ENCODE peak calls at places on chromosomes 4 and X, in ten cellular contexts. U is heart left ventricle, L is stomach, H is A549, Q is IMR-90, Y is NB4, P is right lobe of liver, S is endothelial cell of umbilical vein, O is H54, M is uterus. W is an unnamed sample.

GRCh38 chrX:48071064-48071985 is at the start of gene ZNF630:
- DNase-seq in P (peak), H (peak), M (peak), Q (peak), Y (no peak), S (peak), U (peak), O (no peak), L (peak), W (peak)

GRCh38 chrX:128458888-128459287 is 406.7 kb upstream of the ACTRT1 start:
- DNase-seq in S (no peak), Y (no peak), L (no peak), M (no peak), Q (peak), U (no peak), O (peak), P (no peak), H (no peak), W (no peak)

GRCh38 chr4:40972722-40973121 is 223.0 kb downstream of the NSUN7 start:
- DNase-seq in M (no peak), O (no peak), S (no peak), L (no peak), H (no peak), P (no peak), Y (no peak), Q (peak), U (no peak), W (no peak)

GRCh38 chrX:37599735-37600134 is 28.3 kb downstream of the LANCL3 start:
- DNase-seq in H (no peak), U (no peak), P (peak), M (no peak), L (peak), S (peak), Q (no peak), O (no peak), Y (no peak), W (no peak)

GRCh38 chr4:137531951-137532868 is at the start of gene PCDH18:
- DNase-seq in Q (peak), Y (no peak), P (peak), M (peak), L (peak), S (peak), O (peak), U (peak), H (no peak), W (no peak)

GRCh38 chrX:150044556-150044955 is 106.3 kb upstream of the EOLA2 start:
- DNase-seq in H (no peak), Y (no peak), O (no peak), U (no peak), S (no peak), P (no peak), M (no peak), Q (no peak), L (no peak), W (no peak)

GRCh38 chrX:72238183-72238582 is 644 bp downstream of the ERCC6L start:
- DNase-seq in S (no peak), H (no peak), P (no peak), L (no peak), Y (no peak), M (no peak), U (no peak), Q (no peak), O (no peak), W (no peak)

GRCh38 chr4:169724251-169724650 is 33.5 kb downstream of the HPF1 start:
- DNase-seq in U (no peak), H (no peak), S (no peak), O (no peak), L (no peak), Q (peak), M (no peak), Y (no peak), P (no peak), W (no peak)

GRCh38 chr4:129446074-129446473 is 350.1 kb downstream of the C4orf33 start:
- DNase-seq in H (no peak), O (no peak), S (no peak), M (no peak), Q (no peak), P (no peak), U (no peak), Y (no peak), L (no peak), W (no peak)

GRCh38 chr4:119124314-119124713 is 11.3 kb upstream of the MYOZ2 start:
- DNase-seq in L (peak), S (peak), H (no peak), Y (peak), M (no peak), Q (no peak), P (no peak), U (no peak), O (no peak), W (no peak)

GRCh38 chr4:48173055-48173991 is 39.3 kb upstream of the TXK start:
- DNase-seq in Y (peak), Q (peak), P (no peak), H (peak), S (peak), U (no peak), O (peak), M (peak), L (no peak), W (peak)

GRCh38 chr4:4446434-4446833 is 59.5 kb downstream of the NSG1 start:
- DNase-seq in Y (no peak), U (no peak), M (no peak), P (no peak), Q (peak), S (no peak), L (no peak), H (no peak), O (no peak), W (no peak)

GRCh38 chr4:149793459-149793858 is 22.2 kb downstream of the IQCM start:
- DNase-seq in U (no peak), M (no peak), Q (peak), S (no peak), Y (no peak), L (no peak), P (no peak), O (no peak), H (no peak), W (no peak)

GRCh38 chr4:9825049-9825448 is 43.6 kb downstream of the DRD5 start:
- DNase-seq in S (no peak), M (no peak), L (no peak), Q (no peak), H (no peak), Y (no peak), O (no peak), U (no peak), P (no peak), W (no peak)

GRCh38 chrX:2829066-2829430 is 318 bp downstream of the GYG2 start:
- DNase-seq in Y (no peak), Q (no peak), P (no peak), L (no peak), S (no peak), M (no peak), O (no peak), H (no peak), U (no peak), W (no peak)

GRCh38 chr4:76987153-76987562 is 37.6 kb downstream of the SEPTIN11 start:
- DNase-seq in Q (peak), P (no peak), S (no peak), H (no peak), L (peak), Y (no peak), U (peak), O (no peak), M (no peak), W (no peak)

GRCh38 chrX:154333837-154334271 is 38.3 kb downstream of the TKTL1 start:
- DNase-seq in Q (no peak), L (no peak), P (no peak), O (no peak), H (no peak), M (no peak), S (peak), Y (peak), U (no peak), W (no peak)

GRCh38 chr4:130478406-130478805 is 1382.5 kb downstream of the C4orf33 start:
- DNase-seq in Q (peak), S (peak), O (no peak), H (no peak), P (no peak), M (no peak), U (no peak), L (no peak), Y (peak), W (no peak)

GRCh38 chrX:148376342-148376741 is 124.1 kb upstream of the AFF2 start:
- DNase-seq in H (no peak), Q (no peak), U (no peak), O (no peak), Y (no peak), L (no peak), P (no peak), M (no peak), S (no peak), W (no peak)

GRCh38 chr4:153781717-153782416 is 7.0 kb downstream of the SFRP2 start:
- DNase-seq in P (no peak), H (no peak), Q (peak), Y (peak), O (no peak), U (no peak), M (no peak), S (no peak), L (no peak), W (no peak)

GRCh38 chrX:3384330-3384729 is 37.9 kb upstream of the MXRA5 start:
- DNase-seq in S (no peak), Q (no peak), O (peak), H (no peak), U (no peak), P (no peak), Y (no peak), M (no peak), L (no peak), W (no peak)

GRCh38 chr4:59971952-59972351 is 1228.2 kb upstream of the ADGRL3 start:
- DNase-seq in O (no peak), M (no peak), H (no peak), Y (no peak), L (no peak), U (no peak), Q (no peak), P (no peak), S (no peak), W (no peak)

GRCh38 chr4:7863911-7864681 is 75.6 kb downstream of the AFAP1 start:
- DNase-seq in H (no peak), U (no peak), P (no peak), Q (peak), L (no peak), S (no peak), O (no peak), M (no peak), Y (peak), W (no peak)

GRCh38 chr4:27215421-27215820 is 354.8 kb downstream of the STIM2 start:
- DNase-seq in O (no peak), P (no peak), L (no peak), H (no peak), Y (no peak), S (no peak), U (no peak), M (no peak), Q (no peak), W (no peak)

GRCh38 chr4:57073559-57073958 is 36.6 kb downstream of the IGFBP7 start:
- DNase-seq in P (no peak), Q (no peak), L (no peak), Y (no peak), O (no peak), U (no peak), H (no peak), M (no peak), S (no peak), W (no peak)

GRCh38 chr4:876780-877179 is 50.9 kb upstream of the CPLX1 start:
- DNase-seq in L (no peak), S (no peak), U (no peak), M (no peak), O (no peak), Q (no peak), H (no peak), P (no peak), Y (peak), W (peak)

GRCh38 chr4:128566688-128567087 is 242.8 kb upstream of the JADE1 start:
- DNase-seq in H (no peak), P (no peak), Y (no peak), M (no peak), U (no peak), O (no peak), Q (no peak), L (no peak), S (peak), W (no peak)

GRCh38 chrX:78945186-78945912 is at the start of gene P2RY10:
- DNase-seq in P (no peak), L (no peak), U (no peak), S (no peak), M (no peak), Q (no peak), O (no peak), Y (peak), H (no peak), W (no peak)

GRCh38 chrX:114905251-114905650 is 112.2 kb downstream of the IL13RA2 start:
- DNase-seq in O (no peak), S (no peak), P (no peak), Q (no peak), U (no peak), Y (no peak), M (no peak), H (no peak), L (no peak), W (no peak)

GRCh38 chrX:110133735-110134370 is 130.9 kb downstream of the TMEM164 start:
- DNase-seq in P (no peak), U (no peak), Q (no peak), L (no peak), M (no peak), S (no peak), H (no peak), Y (no peak), O (no peak), W (no peak)

GRCh38 chrX:443676-444210 is 57.0 kb upstream of the PPP2R3B start:
- DNase-seq in O (no peak), L (no peak), Q (no peak), M (no peak), U (no peak), S (no peak), Y (no peak), H (no peak), P (no peak), W (no peak)

GRCh38 chr4:179843370-179843769 is 2399.8 kb upstream of the TENM3 start:
- DNase-seq in Q (no peak), U (no peak), Y (no peak), O (no peak), H (no peak), S (no peak), M (no peak), P (no peak), L (no peak), W (no peak)

GRCh38 chrX:29662101-29662500 is 553.3 kb upstream of the MAGEB2 start:
- DNase-seq in U (no peak), L (no peak), P (no peak), O (no peak), S (peak), M (no peak), H (peak), Y (no peak), Q (peak), W (no peak)

GRCh38 chrX:34555481-34555880 is 101.6 kb downstream of the TMEM47 start:
- DNase-seq in L (no peak), P (no peak), Y (no peak), M (no peak), H (no peak), U (no peak), O (no peak), S (no peak), Q (no peak), W (no peak)

GRCh38 chr4:28225005-28225404 is 1364.4 kb downstream of the STIM2 start:
- DNase-seq in O (no peak), U (no peak), L (no peak), Y (peak), Q (peak), M (no peak), P (no peak), H (peak), S (peak), W (no peak)

GRCh38 chr4:163895369-163896005 is 401.0 kb downstream of the TMA16 start:
- DNase-seq in Q (no peak), L (no peak), M (no peak), H (no peak), S (no peak), U (no peak), Y (no peak), P (no peak), O (no peak), W (no peak)

GRCh38 chrX:130179579-130180215 is 7.9 kb downstream of the RAB33A start:
- DNase-seq in U (no peak), M (no peak), P (no peak), L (no peak), H (no peak), S (peak), Y (no peak), O (no peak), Q (peak), W (peak)

GRCh38 chr4:139492429-139492828 is 38.5 kb downstream of the RAB33B start:
- DNase-seq in P (no peak), O (no peak), L (no peak), U (no peak), S (no peak), Q (no peak), Y (no peak), H (no peak), M (no peak), W (no peak)
- TF ChIP-seq POLR2A in P (no peak), O (no peak), L (no peak), U (no peak), S (no peak), Q (no peak), Y (no peak), H (no peak), M (no peak), W (no peak)

GRCh38 chrX:74448669-74449068 is 27.4 kb downstream of the SLC16A2 start:
- DNase-seq in H (no peak), Q (no peak), O (no peak), Y (no peak), L (no peak), S (no peak), P (no peak), U (no peak), M (no peak), W (no peak)

GRCh38 chrX:74449322-74449936 is 28.1 kb downstream of the SLC16A2 start:
- DNase-seq in S (no peak), U (no peak), Q (peak), P (peak), Y (peak), L (peak), O (peak), M (no peak), H (no peak), W (no peak)

GRCh38 chrX:74449937-74450330 is 28.6 kb downstream of the SLC16A2 start:
- DNase-seq in S (no peak), P (no peak), O (peak), Y (no peak), Q (peak), U (no peak), L (no peak), M (no peak), H (no peak), W (no peak)

GRCh38 chrX:74445099-74445498 is 23.8 kb downstream of the SLC16A2 start:
- DNase-seq in S (no peak), O (no peak), L (no peak), M (no peak), H (no peak), Y (no peak), U (no peak), P (no peak), Q (no peak), W (no peak)

DNA sequence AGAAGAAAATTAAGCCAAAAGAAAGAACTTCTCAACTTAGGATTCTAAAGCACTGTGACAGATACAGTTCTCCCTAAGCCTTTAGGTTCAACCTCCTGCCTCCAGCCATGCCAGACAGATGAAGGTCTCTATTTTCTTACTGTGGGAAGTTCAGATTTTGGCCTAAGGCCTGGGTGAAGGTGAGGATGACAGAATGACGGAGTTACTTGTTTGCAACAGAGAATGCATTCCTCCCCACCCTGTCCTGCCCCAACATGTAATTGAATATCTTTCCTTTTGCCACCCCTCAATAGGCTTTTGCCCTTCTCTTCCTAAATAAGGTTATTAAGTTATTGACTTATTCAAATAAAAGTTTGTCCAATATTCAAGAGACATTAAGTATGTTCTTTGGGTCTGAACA is 25.6 kb downstream of the SLC16A2 start:
- DNase-seq in L (no peak), Y (no peak), Q (no peak), U (no peak), H (no peak), P (no peak), S (no peak), O (no peak), M (no peak), W (no peak)
- TF ChIP-seq POLR2A in L (no peak), Y (no peak), Q (no peak), U (no peak), H (no peak), P (no peak), S (no peak), O (no peak), M (no peak), W (no peak)

DNA sequence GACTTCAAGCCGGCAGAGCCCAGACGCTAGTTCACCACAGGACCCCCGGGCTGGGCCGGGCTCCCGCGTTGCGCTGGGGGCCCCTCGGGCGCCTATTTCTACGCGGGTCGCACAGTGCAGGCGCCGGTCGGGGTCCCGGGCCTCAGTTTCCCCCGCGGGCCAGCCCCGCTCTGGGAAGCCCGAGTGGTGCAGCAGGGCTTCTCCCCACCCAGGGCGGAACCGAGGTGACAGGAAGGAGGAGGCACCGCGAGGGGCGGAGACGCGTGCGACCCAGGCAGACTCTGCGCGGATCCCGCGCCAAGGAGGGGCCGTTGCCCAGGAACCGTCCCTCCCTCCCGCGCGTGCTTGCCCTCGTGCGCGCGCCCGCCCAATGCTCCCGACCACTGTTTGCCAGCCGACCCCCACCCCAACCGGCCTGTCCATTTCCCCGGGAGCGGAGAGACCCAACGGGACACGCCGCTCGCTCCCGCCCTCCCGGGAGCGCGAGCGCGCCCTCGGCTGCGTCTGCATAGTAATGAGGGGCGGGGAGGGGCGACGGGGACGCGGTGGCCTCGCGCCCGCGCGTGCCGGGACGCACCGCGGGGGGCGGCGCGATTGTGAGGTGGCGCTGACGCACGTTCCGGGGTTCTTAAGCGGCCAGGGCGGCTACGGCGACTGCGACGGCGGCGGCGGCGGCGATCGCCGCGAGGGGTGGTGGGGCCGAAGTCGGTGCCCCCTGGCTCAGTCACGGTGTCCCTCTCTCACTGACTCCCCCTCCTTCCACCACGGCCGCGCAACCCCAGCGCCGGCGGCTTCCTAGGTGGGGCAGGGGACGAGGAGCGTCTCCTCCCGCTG is at the start of gene CPEB2:
- DNase-seq in Y (peak), P (peak), L (peak), H (peak), Q (peak), S (peak), O (peak), U (peak), M (peak), W (peak)
- TF ChIP-seq POLR2A in Y (peak), P (peak), L (no peak), H (peak), Q (peak), S (peak), O (peak), U (peak), M (peak), W (peak)

DNA sequence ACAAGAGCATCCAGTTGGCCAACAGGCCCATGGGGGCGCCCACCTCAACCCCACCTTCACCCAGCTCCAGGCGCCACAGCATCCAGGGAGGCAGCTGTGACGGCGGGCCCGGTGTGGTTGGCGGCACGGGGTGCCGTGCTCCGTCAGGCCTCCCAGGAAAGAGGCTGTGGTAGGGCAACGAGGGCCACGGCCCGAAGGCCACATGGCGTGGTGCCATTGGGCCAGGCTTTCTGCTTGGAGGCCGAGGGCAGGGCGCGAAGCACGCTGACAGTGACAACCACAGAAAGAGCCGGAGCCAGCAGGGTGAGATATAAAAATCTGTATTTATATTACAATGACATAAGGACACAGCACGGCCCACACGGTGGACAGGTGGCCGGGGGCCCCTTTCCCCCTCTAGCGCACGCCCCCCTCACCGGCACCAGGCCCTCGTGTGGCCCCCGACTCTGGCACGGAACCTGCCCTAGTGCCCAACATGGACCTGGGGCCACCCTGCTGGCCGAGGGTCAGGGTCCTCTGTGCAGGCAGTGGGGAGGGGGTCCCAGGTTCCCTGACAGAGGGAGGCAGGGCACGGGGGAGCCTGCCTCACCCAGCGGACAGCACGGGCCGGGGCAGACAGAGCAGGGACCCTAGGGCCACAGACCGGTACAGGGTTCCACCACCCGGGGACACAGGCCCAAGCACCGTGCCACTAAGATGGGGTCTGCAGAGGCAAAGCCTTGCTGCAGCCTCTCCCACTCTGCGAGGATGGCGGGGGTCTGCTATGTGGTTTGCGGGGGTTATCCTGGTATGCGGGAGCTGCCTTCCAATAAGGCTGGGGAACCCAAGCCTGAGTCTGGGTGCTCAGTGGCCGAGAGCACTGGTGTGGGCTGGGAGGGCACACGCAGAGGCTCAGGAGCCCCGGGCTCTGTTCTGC is 5.5 kb upstream of the HAUS3 start:
- DNase-seq in P (peak), U (peak), Q (no peak), L (peak), S (no peak), Y (no peak), O (peak), H (no peak), M (no peak), W (no peak)
- TF ChIP-seq POLR2A in P (no peak), U (no peak), Q (no peak), L (no peak), S (no peak), Y (no peak), O (no peak), H (no peak), M (no peak), W (no peak)